ENCODE peak calls at places on chromosomes 2 and 18, in five cellular contexts. One of them, this sample, is unnamed.

GRCh38 chr2:102143450-102143985 is 972 bp downstream of the IL1R1 start:
- DNase-seq in colonic mucosa: no peak
- DNase-seq in BJ: no peak
- DNase-seq in foreskin fibroblast: peak
- DNase-seq in heart left ventricle: peak
- DNase-seq in this sample: no peak

GRCh38 chr2:68318686-68319396 is 908 bp downstream of the CNRIP1 start:
- DNase-seq in heart left ventricle: peak
- DNase-seq in foreskin fibroblast: peak
- DNase-seq in colonic mucosa: peak
- DNase-seq in BJ: no peak
- DNase-seq in this sample: no peak

GRCh38 chr2:31137211-31138036 is 816 bp downstream of the GALNT14 start:
- DNase-seq in BJ: no peak
- DNase-seq in heart left ventricle: no peak
- DNase-seq in colonic mucosa: no peak
- DNase-seq in foreskin fibroblast: no peak
- DNase-seq in this sample: peak

GRCh38 chr2:101253013-101253712 is 477 bp downstream of the CNOT11 start:
- DNase-seq in foreskin fibroblast: peak
- DNase-seq in colonic mucosa: peak
- DNase-seq in BJ: no peak
- DNase-seq in heart left ventricle: peak
- DNase-seq in this sample: peak

GRCh38 chr2:178829299-178829698 is 22.1 kb upstream of the TTN start:
- DNase-seq in BJ: no peak
- DNase-seq in heart left ventricle: no peak
- DNase-seq in foreskin fibroblast: no peak
- DNase-seq in colonic mucosa: no peak
- DNase-seq in this sample: no peak

GRCh38 chr2:23703583-23704385 is 223.1 kb downstream of the ATAD2B start:
- DNase-seq in foreskin fibroblast: no peak
- DNase-seq in BJ: no peak
- DNase-seq in heart left ventricle: no peak
- DNase-seq in colonic mucosa: no peak
- DNase-seq in this sample: peak

GRCh38 chr18:68219867-68220266 is 495.0 kb downstream of the TMX3 start:
- DNase-seq in BJ: peak
- DNase-seq in foreskin fibroblast: peak
- DNase-seq in heart left ventricle: no peak
- DNase-seq in colonic mucosa: no peak
- DNase-seq in this sample: no peak

GRCh38 chr2:111702119-111702808 is 181.7 kb downstream of the ANAPC1 start:
- DNase-seq in colonic mucosa: peak
- DNase-seq in BJ: no peak
- DNase-seq in foreskin fibroblast: peak
- DNase-seq in heart left ventricle: peak
- DNase-seq in this sample: no peak

GRCh38 chr2:63054812-63055509 is 4.3 kb downstream of the OTX1 start:
- DNase-seq in colonic mucosa: no peak
- DNase-seq in heart left ventricle: no peak
- DNase-seq in BJ: no peak
- DNase-seq in foreskin fibroblast: no peak
- DNase-seq in this sample: no peak

GRCh38 chr2:63057249-63058148 is 6.9 kb downstream of the OTX1 start:
- DNase-seq in foreskin fibroblast: no peak
- DNase-seq in colonic mucosa: no peak
- DNase-seq in heart left ventricle: no peak
- DNase-seq in BJ: no peak
- DNase-seq in this sample: no peak

GRCh38 chr2:63056309-63057065 is 5.9 kb downstream of the OTX1 start:
- DNase-seq in heart left ventricle: peak
- DNase-seq in colonic mucosa: peak
- DNase-seq in foreskin fibroblast: peak
- DNase-seq in BJ: no peak
- DNase-seq in this sample: no peak

GRCh38 chr2:63053889-63054725 is 3.5 kb downstream of the OTX1 start:
- DNase-seq in foreskin fibroblast: no peak
- DNase-seq in heart left ventricle: no peak
- DNase-seq in BJ: no peak
- DNase-seq in colonic mucosa: peak
- DNase-seq in this sample: no peak

GRCh38 chr2:63055510-63056308 is 5.1 kb downstream of the OTX1 start:
- DNase-seq in BJ: no peak
- DNase-seq in colonic mucosa: no peak
- DNase-seq in heart left ventricle: peak
- DNase-seq in foreskin fibroblast: no peak
- DNase-seq in this sample: no peak
- H3K4me3 ChIP-seq in BJ: no peak
- H3K4me3 ChIP-seq in colonic mucosa: no peak
- H3K4me3 ChIP-seq in heart left ventricle: no peak
- H3K4me3 ChIP-seq in foreskin fibroblast: peak
- H3K4me3 ChIP-seq in this sample: no peak

GRCh38 chr2:205145888-205146287 is 536.4 kb upstream of the NRP2 start:
- DNase-seq in heart left ventricle: no peak
- DNase-seq in foreskin fibroblast: no peak
- DNase-seq in colonic mucosa: no peak
- DNase-seq in BJ: no peak
- DNase-seq in this sample: no peak

GRCh38 chr2:205141381-205141780 is 540.9 kb upstream of the NRP2 start:
- DNase-seq in foreskin fibroblast: no peak
- DNase-seq in heart left ventricle: no peak
- DNase-seq in BJ: no peak
- DNase-seq in colonic mucosa: no peak
- DNase-seq in this sample: no peak

GRCh38 chr2:205139822-205140612 is 542.3 kb upstream of the NRP2 start:
- DNase-seq in foreskin fibroblast: no peak
- DNase-seq in heart left ventricle: peak
- DNase-seq in BJ: no peak
- DNase-seq in colonic mucosa: no peak
- DNase-seq in this sample: no peak
- H3K4me3 ChIP-seq in foreskin fibroblast: no peak
- H3K4me3 ChIP-seq in heart left ventricle: no peak
- H3K4me3 ChIP-seq in BJ: no peak
- H3K4me3 ChIP-seq in colonic mucosa: no peak
- H3K4me3 ChIP-seq in this sample: no peak

GRCh38 chr18:31946305-31947046 is 3.5 kb upstream of the TRAPPC8 start:
- DNase-seq in foreskin fibroblast: no peak
- DNase-seq in BJ: no peak
- DNase-seq in heart left ventricle: no peak
- DNase-seq in colonic mucosa: no peak
- DNase-seq in this sample: no peak

GRCh38 chr18:31942999-31943894 is at the start of gene TRAPPC8:
- DNase-seq in foreskin fibroblast: peak
- DNase-seq in heart left ventricle: peak
- DNase-seq in BJ: peak
- DNase-seq in colonic mucosa: peak
- DNase-seq in this sample: peak

GRCh38 chr18:31942301-31942998 is 478 bp downstream of the TRAPPC8 start:
- DNase-seq in foreskin fibroblast: peak
- DNase-seq in heart left ventricle: peak
- DNase-seq in BJ: no peak
- DNase-seq in colonic mucosa: peak
- DNase-seq in this sample: no peak

GRCh38 chr18:31943895-31944816 is 1.2 kb upstream of the TRAPPC8 start:
- DNase-seq in BJ: no peak
- DNase-seq in heart left ventricle: no peak
- DNase-seq in foreskin fibroblast: no peak
- DNase-seq in colonic mucosa: no peak
- DNase-seq in this sample: no peak

GRCh38 chr18:31941010-31941809 is 1.7 kb downstream of the TRAPPC8 start:
- DNase-seq in colonic mucosa: no peak
- DNase-seq in BJ: no peak
- DNase-seq in heart left ventricle: no peak
- DNase-seq in foreskin fibroblast: no peak
- DNase-seq in this sample: no peak
- H3K4me3 ChIP-seq in colonic mucosa: peak
- H3K4me3 ChIP-seq in BJ: peak
- H3K4me3 ChIP-seq in heart left ventricle: peak
- H3K4me3 ChIP-seq in foreskin fibroblast: peak
- H3K4me3 ChIP-seq in this sample: peak

GRCh38 chr2:201073071-201073470 is 1.3 kb downstream of the NDUFB3 start:
- DNase-seq in colonic mucosa: no peak
- DNase-seq in foreskin fibroblast: no peak
- DNase-seq in BJ: no peak
- DNase-seq in heart left ventricle: no peak
- DNase-seq in this sample: no peak
- H3K4me3 ChIP-seq in colonic mucosa: no peak
- H3K4me3 ChIP-seq in foreskin fibroblast: peak
- H3K4me3 ChIP-seq in BJ: no peak
- H3K4me3 ChIP-seq in heart left ventricle: peak
- H3K4me3 ChIP-seq in this sample: no peak

DNA sequence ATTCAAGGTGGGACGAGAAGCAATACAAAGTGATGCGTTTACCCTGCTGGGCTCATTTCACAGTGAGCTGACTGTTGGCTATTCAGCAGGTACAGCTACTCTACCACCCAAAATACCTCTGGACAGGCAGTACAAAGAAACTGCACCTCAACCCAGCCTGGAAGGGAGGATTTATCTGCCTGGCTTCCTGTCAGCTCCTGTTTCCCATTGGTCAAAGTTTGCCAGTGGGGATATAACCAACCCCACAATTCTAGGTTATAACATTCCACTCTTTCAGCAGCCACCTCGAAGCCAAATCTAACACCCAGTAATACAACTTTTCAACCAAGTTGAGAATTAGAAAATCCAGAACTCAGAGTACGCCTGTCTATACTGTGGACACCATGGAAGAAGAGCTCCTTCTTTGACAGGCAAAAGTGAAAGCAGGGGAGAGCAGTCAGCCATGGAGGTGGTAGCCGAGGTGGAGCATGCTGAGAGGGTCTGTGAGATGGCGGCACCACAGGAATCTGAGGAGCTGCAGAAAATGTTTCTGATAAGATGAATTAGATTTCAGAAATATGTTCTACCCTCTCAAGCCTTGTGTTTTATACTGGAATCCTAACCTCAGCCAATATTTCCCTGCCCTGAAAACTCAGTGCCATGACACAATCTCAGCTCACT is 10.8 kb downstream of the DUSP19 start:
- DNase-seq in heart left ventricle: no peak
- DNase-seq in colonic mucosa: no peak
- DNase-seq in BJ: no peak
- DNase-seq in foreskin fibroblast: no peak
- DNase-seq in this sample: no peak
- H3K4me3 ChIP-seq in heart left ventricle: no peak
- H3K4me3 ChIP-seq in colonic mucosa: no peak
- H3K4me3 ChIP-seq in BJ: no peak
- H3K4me3 ChIP-seq in foreskin fibroblast: no peak
- H3K4me3 ChIP-seq in this sample: no peak